ENCODE peak calls at places on chromosomes 3 and 15, in seven cellular contexts. One of them, this sample, is unnamed.

GRCh38 chr3:108006077-108006675 is 84.7 kb downstream of the CD47 start:
- DNase-seq in lung: peak; percentile 53
- DNase-seq in H9: no peak
- DNase-seq in SJSA1: no peak
- DNase-seq in small intestine: peak; percentile 96
- DNase-seq in aorta: no peak
- DNase-seq in transverse colon: peak; percentile 78
- DNase-seq in this sample: peak; percentile 82

GRCh38 chr15:90619939-90620338 is 90.2 kb downstream of the CRTC3 start:
- DNase-seq in lung: no peak
- DNase-seq in H9: no peak
- DNase-seq in SJSA1: no peak
- DNase-seq in small intestine: no peak
- DNase-seq in aorta: no peak
- DNase-seq in transverse colon: no peak
- DNase-seq in this sample: no peak

GRCh38 chr3:113279686-113280085 is 68.3 kb downstream of the BOC start:
- DNase-seq in lung: no peak
- DNase-seq in H9: peak; percentile 66
- DNase-seq in SJSA1: no peak
- DNase-seq in small intestine: no peak
- DNase-seq in aorta: no peak
- DNase-seq in transverse colon: no peak
- DNase-seq in this sample: no peak

GRCh38 chr15:25060996-25061620 is 106.3 kb downstream of the SNRPN start:
- DNase-seq in lung: no peak
- DNase-seq in H9: peak; percentile 12
- DNase-seq in SJSA1: peak; percentile 16
- DNase-seq in small intestine: no peak
- DNase-seq in aorta: no peak
- DNase-seq in transverse colon: no peak
- DNase-seq in this sample: no peak

GRCh38 chr15:81400640-81401236 is 26.7 kb upstream of the TMC3 start:
- DNase-seq in lung: no peak
- DNase-seq in H9: no peak
- DNase-seq in SJSA1: no peak
- DNase-seq in small intestine: peak; percentile 73
- DNase-seq in aorta: no peak
- DNase-seq in transverse colon: no peak
- DNase-seq in this sample: peak; percentile 42

GRCh38 chr3:100136921-100137320 is 22.6 kb upstream of the FILIP1L start:
- DNase-seq in lung: no peak
- DNase-seq in H9: no peak
- DNase-seq in SJSA1: no peak
- DNase-seq in small intestine: no peak
- DNase-seq in aorta: no peak
- DNase-seq in transverse colon: no peak
- DNase-seq in this sample: no peak

GRCh38 chr3:11386413-11387155 is 114.4 kb downstream of the ATG7 start:
- DNase-seq in lung: no peak
- DNase-seq in H9: no peak
- DNase-seq in SJSA1: no peak
- DNase-seq in small intestine: no peak
- DNase-seq in aorta: no peak
- DNase-seq in transverse colon: no peak
- DNase-seq in this sample: no peak

GRCh38 chr15:30859091-30859874 is 44.4 kb upstream of the FAN1 start:
- DNase-seq in lung: no peak
- DNase-seq in H9: no peak
- DNase-seq in SJSA1: no peak
- DNase-seq in small intestine: no peak
- DNase-seq in aorta: no peak
- DNase-seq in transverse colon: no peak
- DNase-seq in this sample: no peak

GRCh38 chr15:45641374-45641778 is 6.5 kb downstream of the SQOR start:
- DNase-seq in lung: peak; percentile 64
- DNase-seq in H9: no peak
- DNase-seq in SJSA1: no peak
- DNase-seq in small intestine: peak; percentile 78
- DNase-seq in aorta: no peak
- DNase-seq in transverse colon: peak; percentile 73
- DNase-seq in this sample: peak; percentile 58

GRCh38 chr3:150077581-150078247 is 107.0 kb upstream of the PFN2 start:
- DNase-seq in lung: no peak
- DNase-seq in H9: no peak
- DNase-seq in SJSA1: no peak
- DNase-seq in small intestine: no peak
- DNase-seq in aorta: no peak
- DNase-seq in transverse colon: no peak
- DNase-seq in this sample: no peak

GRCh38 chr15:84981711-84982300 is at the start of gene PDE8A:
- DNase-seq in lung: no peak
- DNase-seq in H9: peak; percentile 40
- DNase-seq in SJSA1: peak; percentile 63
- DNase-seq in small intestine: peak; percentile 51
- DNase-seq in aorta: peak; percentile 79
- DNase-seq in transverse colon: peak; percentile 63
- DNase-seq in this sample: peak; percentile 26

GRCh38 chr3:178585439-178585838 is 49.2 kb downstream of the KCNMB2 start:
- DNase-seq in lung: no peak
- DNase-seq in H9: no peak
- DNase-seq in SJSA1: no peak
- DNase-seq in small intestine: no peak
- DNase-seq in aorta: no peak
- DNase-seq in transverse colon: no peak
- DNase-seq in this sample: no peak

GRCh38 chr3:151925419-151925818 is 52.0 kb downstream of the SUCNR1 start:
- DNase-seq in lung: no peak
- DNase-seq in H9: no peak
- DNase-seq in SJSA1: no peak
- DNase-seq in small intestine: no peak
- DNase-seq in aorta: no peak
- DNase-seq in transverse colon: no peak
- DNase-seq in this sample: no peak

GRCh38 chr3:53817809-53818208 is 28.4 kb downstream of the CHDH start:
- DNase-seq in lung: no peak
- DNase-seq in H9: no peak
- DNase-seq in SJSA1: no peak
- DNase-seq in small intestine: no peak
- DNase-seq in aorta: no peak
- DNase-seq in transverse colon: no peak
- DNase-seq in this sample: no peak

GRCh38 chr3:161264771-161265343 is 43.7 kb downstream of the NMD3 start:
- DNase-seq in lung: no peak
- DNase-seq in H9: no peak
- DNase-seq in SJSA1: no peak
- DNase-seq in small intestine: no peak
- DNase-seq in aorta: no peak
- DNase-seq in transverse colon: no peak
- DNase-seq in this sample: no peak

GRCh38 chr3:37985637-37986320 is 4.8 kb upstream of the VILL start:
- DNase-seq in lung: no peak
- DNase-seq in H9: no peak
- DNase-seq in SJSA1: no peak
- DNase-seq in small intestine: peak; percentile 87
- DNase-seq in aorta: no peak
- DNase-seq in transverse colon: peak; percentile 83
- DNase-seq in this sample: peak; percentile 92

GRCh38 chr15:88042047-88042446 is 214.5 kb downstream of the NTRK3 start:
- DNase-seq in lung: no peak
- DNase-seq in H9: no peak
- DNase-seq in SJSA1: no peak
- DNase-seq in small intestine: no peak
- DNase-seq in aorta: no peak
- DNase-seq in transverse colon: no peak
- DNase-seq in this sample: peak; percentile 45

GRCh38 chr3:61194892-61195538 is 56.2 kb downstream of the FHIT start:
- DNase-seq in lung: no peak
- DNase-seq in H9: no peak
- DNase-seq in SJSA1: no peak
- DNase-seq in small intestine: peak; percentile 78
- DNase-seq in aorta: no peak
- DNase-seq in transverse colon: no peak
- DNase-seq in this sample: no peak

GRCh38 chr3:104886220-104886995 is 480.3 kb upstream of the ALCAM start:
- DNase-seq in lung: no peak
- DNase-seq in H9: no peak
- DNase-seq in SJSA1: no peak
- DNase-seq in small intestine: no peak
- DNase-seq in aorta: no peak
- DNase-seq in transverse colon: no peak
- DNase-seq in this sample: no peak

GRCh38 chr3:45980819-45981218 is 14.8 kb downstream of the FYCO1 start:
- DNase-seq in lung: no peak
- DNase-seq in H9: no peak
- DNase-seq in SJSA1: no peak
- DNase-seq in small intestine: no peak
- DNase-seq in aorta: no peak
- DNase-seq in transverse colon: no peak
- DNase-seq in this sample: no peak
- H3K4me1 ChIP-seq in lung: peaks cover 19% of the 10 kb centered on the region
- H3K4me1 ChIP-seq in H9: no peaks in the 10 kb centered on the region
- H3K4me1 ChIP-seq in SJSA1: peaks cover 11% of the 10 kb centered on the region
- H3K4me1 ChIP-seq in small intestine: peaks cover 7% of the 10 kb centered on the region
- H3K4me1 ChIP-seq in aorta: peaks cover 4% of the 10 kb centered on the region
- H3K4me1 ChIP-seq in transverse colon: peaks cover 37% of the 10 kb centered on the region
- H3K4me1 ChIP-seq in this sample: peaks cover 16% of the 10 kb centered on the region

GRCh38 chr3:153626158-153626557 is 464.1 kb downstream of the RAP2B start:
- DNase-seq in lung: no peak
- DNase-seq in H9: no peak
- DNase-seq in SJSA1: no peak
- DNase-seq in small intestine: no peak
- DNase-seq in aorta: no peak
- DNase-seq in transverse colon: no peak
- DNase-seq in this sample: no peak
- H3K4me1 ChIP-seq in lung: no peaks in the 10 kb centered on the region
- H3K4me1 ChIP-seq in H9: peaks cover 2% of the 10 kb centered on the region
- H3K4me1 ChIP-seq in SJSA1: no peaks in the 10 kb centered on the region
- H3K4me1 ChIP-seq in small intestine: no peaks in the 10 kb centered on the region
- H3K4me1 ChIP-seq in aorta: no peaks in the 10 kb centered on the region
- H3K4me1 ChIP-seq in transverse colon: no peaks in the 10 kb centered on the region
- H3K4me1 ChIP-seq in this sample: no peaks in the 10 kb centered on the region

GRCh38 chr3:190018460-190018859 is 102.2 kb downstream of the P3H2 start:
- DNase-seq in lung: no peak
- DNase-seq in H9: no peak
- DNase-seq in SJSA1: no peak
- DNase-seq in small intestine: no peak
- DNase-seq in aorta: no peak
- DNase-seq in transverse colon: no peak
- DNase-seq in this sample: no peak
- H3K4me1 ChIP-seq in lung: peaks cover 3% of the 10 kb centered on the region
- H3K4me1 ChIP-seq in H9: peaks cover 8% of the 10 kb centered on the region
- H3K4me1 ChIP-seq in SJSA1: peaks cover 43% of the 10 kb centered on the region
- H3K4me1 ChIP-seq in small intestine: no peaks in the 10 kb centered on the region
- H3K4me1 ChIP-seq in aorta: no peaks in the 10 kb centered on the region
- H3K4me1 ChIP-seq in transverse colon: no peaks in the 10 kb centered on the region
- H3K4me1 ChIP-seq in this sample: peaks cover under 1% of the 10 kb centered on the region

GRCh38 chr15:74414081-74414580 is 19.6 kb downstream of the SEMA7A start:
- DNase-seq in lung: no peak
- DNase-seq in H9: no peak
- DNase-seq in SJSA1: no peak
- DNase-seq in small intestine: no peak
- DNase-seq in aorta: no peak
- DNase-seq in transverse colon: no peak
- DNase-seq in this sample: no peak

GRCh38 chr15:74412159-74412558 is 21.6 kb downstream of the SEMA7A start:
- DNase-seq in lung: no peak
- DNase-seq in H9: no peak
- DNase-seq in SJSA1: no peak
- DNase-seq in small intestine: no peak
- DNase-seq in aorta: no peak
- DNase-seq in transverse colon: no peak
- DNase-seq in this sample: no peak

GRCh38 chr15:74413350-74414080 is 20.2 kb downstream of the SEMA7A start:
- DNase-seq in lung: no peak
- DNase-seq in H9: no peak
- DNase-seq in SJSA1: no peak
- DNase-seq in small intestine: no peak
- DNase-seq in aorta: no peak
- DNase-seq in transverse colon: no peak
- DNase-seq in this sample: no peak

GRCh38 chr15:74410502-74410901 is 23.3 kb downstream of the SEMA7A start:
- DNase-seq in lung: no peak
- DNase-seq in H9: no peak
- DNase-seq in SJSA1: no peak
- DNase-seq in small intestine: no peak
- DNase-seq in aorta: no peak
- DNase-seq in transverse colon: no peak
- DNase-seq in this sample: no peak

GRCh38 chr15:74411686-74412085 is 22.1 kb downstream of the SEMA7A start:
- DNase-seq in lung: no peak
- DNase-seq in H9: no peak
- DNase-seq in SJSA1: no peak
- DNase-seq in small intestine: no peak
- DNase-seq in aorta: no peak
- DNase-seq in transverse colon: no peak
- DNase-seq in this sample: no peak
- H3K4me1 ChIP-seq in lung: no peaks in the 10 kb centered on the region
- H3K4me1 ChIP-seq in H9: no peaks in the 10 kb centered on the region
- H3K4me1 ChIP-seq in SJSA1: peaks cover 20% of the 10 kb centered on the region
- H3K4me1 ChIP-seq in small intestine: no peaks in the 10 kb centered on the region
- H3K4me1 ChIP-seq in aorta: no peaks in the 10 kb centered on the region
- H3K4me1 ChIP-seq in transverse colon: no peaks in the 10 kb centered on the region
- H3K4me1 ChIP-seq in this sample: no peaks in the 10 kb centered on the region

GRCh38 chr3:157087398-157088132 is 72.4 kb downstream of the CCNL1 start:
- DNase-seq in lung: no peak
- DNase-seq in H9: no peak
- DNase-seq in SJSA1: no peak
- DNase-seq in small intestine: no peak
- DNase-seq in aorta: no peak
- DNase-seq in transverse colon: no peak
- DNase-seq in this sample: no peak
- H3K4me1 ChIP-seq in lung: peaks cover 13% of the 10 kb centered on the region
- H3K4me1 ChIP-seq in H9: peaks cover 9% of the 10 kb centered on the region
- H3K4me1 ChIP-seq in SJSA1: peaks cover 51% of the 10 kb centered on the region
- H3K4me1 ChIP-seq in small intestine: peaks cover 5% of the 10 kb centered on the region
- H3K4me1 ChIP-seq in aorta: peaks cover 11% of the 10 kb centered on the region
- H3K4me1 ChIP-seq in transverse colon: peaks cover 32% of the 10 kb centered on the region
- H3K4me1 ChIP-seq in this sample: peaks cover 26% of the 10 kb centered on the region